ENCODE peak calls at places on chromosomes 3 and 15, in five cellular contexts. X is PC-9, W is progenitor cell of endocrine pancreas, M is choroid plexus epithelial cell, O is A549. L is an unnamed sample.

GRCh38 chr3:159929181-159929893 is 59.3 kb upstream of the IL12A start:
- DNase-seq in X (peak), W (no peak), M (peak), O (peak), L (peak)

GRCh38 chr3:100151024-100151707 is 36.9 kb upstream of the FILIP1L start:
- DNase-seq in X (no peak), W (no peak), M (no peak), O (no peak), L (no peak)

GRCh38 chr3:115341208-115341607 is 194.1 kb upstream of the ZBTB20 start:
- DNase-seq in X (peak), W (no peak), M (peak), O (peak), L (peak)

GRCh38 chr15:34847598-34847997 is 52.2 kb upstream of the ACTC1 start:
- DNase-seq in X (no peak), W (no peak), M (peak), O (no peak), L (peak)

GRCh38 chr3:172622916-172623700 is 87.8 kb downstream of the NCEH1 start:
- DNase-seq in X (peak), W (no peak), M (peak), O (no peak), L (peak)

GRCh38 chr15:65857718-65858402 is 11.4 kb upstream of the RAB11A start:
- DNase-seq in X (no peak), W (no peak), M (peak), O (no peak), L (no peak)

GRCh38 chr3:150577854-150578253 is 25.3 kb upstream of the SELENOT start:
- DNase-seq in X (no peak), W (no peak), M (peak), O (no peak), L (no peak)

GRCh38 chr15:45618813-45619212 is 16.0 kb upstream of the SQOR start:
- DNase-seq in X (no peak), W (no peak), M (no peak), O (no peak), L (no peak)

GRCh38 chr3:183155499-183155898 is 7.0 kb downstream of the LAMP3 start:
- DNase-seq in X (no peak), W (no peak), M (no peak), O (no peak), L (no peak)

GRCh38 chr15:100895721-100896120 is 16.1 kb downstream of the ALDH1A3 start:
- DNase-seq in X (no peak), W (no peak), M (no peak), O (no peak), L (no peak)

GRCh38 chr3:15272431-15273196 is 59.8 kb downstream of the SH3BP5 start:
- DNase-seq in X (no peak), W (no peak), M (no peak), O (no peak), L (peak)

GRCh38 chr3:42846682-42847522 is 28.8 kb downstream of the CYP8B1 start:
- DNase-seq in X (no peak), W (no peak), M (no peak), O (no peak), L (no peak)

GRCh38 chr3:32643816-32644215 is 41.2 kb upstream of the CNOT10 start:
- DNase-seq in X (no peak), W (no peak), M (no peak), O (no peak), L (no peak)

GRCh38 chr3:106281231-106281630 is 412.4 kb upstream of the CBLB start:
- DNase-seq in X (no peak), W (no peak), M (peak), O (no peak), L (no peak)

GRCh38 chr15:76346666-76347506 is 10.3 kb downstream of the ISL2 start:
- DNase-seq in X (no peak), W (peak), M (no peak), O (no peak), L (no peak)

GRCh38 chr3:146117406-146118285 is 43.3 kb downstream of the PLOD2 start:
- DNase-seq in X (no peak), W (no peak), M (peak), O (no peak), L (peak)

GRCh38 chr15:89177633-89178306 is 43.6 kb downstream of the RLBP1 start:
- DNase-seq in X (peak), W (peak), M (peak), O (peak), L (peak)

GRCh38 chr15:71251548-71252035 is 136.3 kb downstream of the THSD4 start:
- DNase-seq in X (peak), W (no peak), M (peak), O (peak), L (peak)

GRCh38 chr15:35136552-35136951 is 51.5 kb upstream of the NANOGP8 start:
- DNase-seq in X (no peak), W (no peak), M (no peak), O (no peak), L (no peak)

GRCh38 chr3:32813180-32813579 is 4.6 kb upstream of the TRIM71 start:
- DNase-seq in X (no peak), W (no peak), M (no peak), O (no peak), L (no peak)

GRCh38 chr15:69119692-69120395 is 40.6 kb upstream of the GLCE start:
- DNase-seq in X (no peak), W (no peak), M (no peak), O (no peak), L (no peak)

GRCh38 chr3:122392868-122393844 is 9.2 kb downstream of the FAM162A start:
- DNase-seq in X (no peak), W (no peak), M (peak), O (peak), L (peak)

GRCh38 chr15:101560722-101561583 is 71.4 kb upstream of the PCSK6 start:
- DNase-seq in X (no peak), W (no peak), M (no peak), O (no peak), L (no peak)

GRCh38 chr3:117407317-117407716 is 697.7 kb downstream of the TUSC7 start:
- DNase-seq in X (no peak), W (no peak), M (peak), O (peak), L (peak)

GRCh38 chr15:45276851-45277250 is 24.8 kb downstream of the SLC28A2 start:
- DNase-seq in X (no peak), W (no peak), M (peak), O (peak), L (peak)

GRCh38 chr3:21484323-21485154 is 266.5 kb downstream of the ZNF385D start:
- DNase-seq in X (peak), W (peak), M (peak), O (peak), L (peak)

GRCh38 chr15:39592500-39592899 is 11.6 kb downstream of the THBS1 start:
- DNase-seq in X (no peak), W (no peak), M (no peak), O (no peak), L (no peak)

GRCh38 chr15:67873777-67874176 is 33.9 kb upstream of the RNU6-1 start:
- DNase-seq in X (no peak), W (no peak), M (no peak), O (no peak), L (no peak)

GRCh38 chr3:60001369-60001768 is 951.5 kb upstream of the CFAP20DC start:
- DNase-seq in X (no peak), W (no peak), M (no peak), O (no peak), L (no peak)

GRCh38 chr3:143658869-143659268 is 189.4 kb downstream of the SLC9A9 start:
- DNase-seq in X (no peak), W (no peak), M (peak), O (no peak), L (no peak)

GRCh38 chr3:187400756-187401155 is 32.6 kb downstream of the RTP4 start:
- DNase-seq in X (no peak), W (no peak), M (peak), O (no peak), L (no peak)

GRCh38 chr3:159340877-159341500 is 539.1 kb downstream of the MFSD1 start:
- DNase-seq in X (no peak), W (no peak), M (peak), O (no peak), L (no peak)

GRCh38 chr3:47422743-47423142 is 41.9 kb downstream of the PTPN23 start:
- DNase-seq in X (no peak), W (no peak), M (no peak), O (no peak), L (no peak)

GRCh38 chr3:171374260-171374659 is 85.9 kb downstream of the TNIK start:
- DNase-seq in X (no peak), W (no peak), M (peak), O (no peak), L (no peak)

GRCh38 chr3:152026033-152026556 is 152.7 kb downstream of the SUCNR1 start:
- DNase-seq in X (peak), W (no peak), M (peak), O (peak), L (peak)

GRCh38 chr3:2807514-2807913 is 302.7 kb downstream of the IL5RA start:
- DNase-seq in X (no peak), W (no peak), M (no peak), O (no peak), L (no peak)

GRCh38 chr3:187521546-187521945 is 148.6 kb downstream of the SST start:
- DNase-seq in X (no peak), W (no peak), M (no peak), O (no peak), L (no peak)

GRCh38 chr3:49339593-49339946 is 283 bp downstream of the USP4 start:
- DNase-seq in X (no peak), W (peak), M (no peak), O (no peak), L (no peak)

GRCh38 chr3:49343163-49343562 is 3.3 kb upstream of the USP4 start:
- DNase-seq in X (no peak), W (no peak), M (no peak), O (no peak), L (no peak)

GRCh38 chr3:49341996-49342395 is 2.1 kb upstream of the USP4 start:
- DNase-seq in X (no peak), W (no peak), M (no peak), O (no peak), L (no peak)

DNA sequence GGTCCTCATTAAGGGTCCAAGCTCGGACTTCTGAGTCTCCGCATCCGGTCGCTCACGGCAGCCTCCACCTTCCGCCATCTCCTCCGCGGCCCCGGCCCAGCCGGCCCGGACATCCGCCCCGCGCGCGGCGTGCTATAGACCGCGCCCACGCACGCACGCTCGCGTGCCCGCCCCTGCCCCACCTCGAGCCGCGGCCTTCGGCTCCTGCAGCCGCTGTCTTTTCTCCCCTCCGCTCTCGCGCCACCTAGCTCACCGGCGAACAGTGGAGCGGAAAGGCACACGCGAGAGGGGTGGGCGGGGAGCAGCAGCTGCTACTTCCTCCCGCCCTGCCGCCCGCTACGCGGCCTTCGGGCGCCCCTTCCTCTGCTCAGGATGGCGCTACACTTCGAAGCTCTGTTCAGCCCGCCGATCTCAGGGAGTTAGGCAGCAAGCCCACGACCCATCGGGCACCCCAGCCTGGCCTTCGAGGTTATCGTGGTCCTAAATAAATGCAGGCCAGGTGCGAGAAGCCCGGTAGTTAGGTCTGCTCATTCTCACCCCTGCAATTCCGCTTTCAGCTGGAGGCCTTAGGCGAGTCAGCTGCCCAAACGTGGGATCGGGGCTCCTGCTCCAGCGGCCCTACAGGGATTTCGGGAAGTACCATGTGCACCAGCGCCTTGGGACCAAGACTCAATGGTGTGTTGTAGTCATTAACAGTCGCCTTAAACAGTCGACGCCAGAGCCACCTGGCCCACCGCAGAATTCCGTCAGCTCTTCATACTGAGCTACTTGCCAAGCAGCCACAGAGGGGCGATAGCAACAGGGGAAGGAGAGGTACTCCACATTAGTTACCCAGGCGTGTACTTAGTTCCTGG is at the start of gene USP4:
- DNase-seq in X (peak), W (peak), M (peak), O (peak), L (peak)
- TF ChIP-seq CTCF in X (peak), W (peak), M (peak), O (peak), L (peak)

DNA sequence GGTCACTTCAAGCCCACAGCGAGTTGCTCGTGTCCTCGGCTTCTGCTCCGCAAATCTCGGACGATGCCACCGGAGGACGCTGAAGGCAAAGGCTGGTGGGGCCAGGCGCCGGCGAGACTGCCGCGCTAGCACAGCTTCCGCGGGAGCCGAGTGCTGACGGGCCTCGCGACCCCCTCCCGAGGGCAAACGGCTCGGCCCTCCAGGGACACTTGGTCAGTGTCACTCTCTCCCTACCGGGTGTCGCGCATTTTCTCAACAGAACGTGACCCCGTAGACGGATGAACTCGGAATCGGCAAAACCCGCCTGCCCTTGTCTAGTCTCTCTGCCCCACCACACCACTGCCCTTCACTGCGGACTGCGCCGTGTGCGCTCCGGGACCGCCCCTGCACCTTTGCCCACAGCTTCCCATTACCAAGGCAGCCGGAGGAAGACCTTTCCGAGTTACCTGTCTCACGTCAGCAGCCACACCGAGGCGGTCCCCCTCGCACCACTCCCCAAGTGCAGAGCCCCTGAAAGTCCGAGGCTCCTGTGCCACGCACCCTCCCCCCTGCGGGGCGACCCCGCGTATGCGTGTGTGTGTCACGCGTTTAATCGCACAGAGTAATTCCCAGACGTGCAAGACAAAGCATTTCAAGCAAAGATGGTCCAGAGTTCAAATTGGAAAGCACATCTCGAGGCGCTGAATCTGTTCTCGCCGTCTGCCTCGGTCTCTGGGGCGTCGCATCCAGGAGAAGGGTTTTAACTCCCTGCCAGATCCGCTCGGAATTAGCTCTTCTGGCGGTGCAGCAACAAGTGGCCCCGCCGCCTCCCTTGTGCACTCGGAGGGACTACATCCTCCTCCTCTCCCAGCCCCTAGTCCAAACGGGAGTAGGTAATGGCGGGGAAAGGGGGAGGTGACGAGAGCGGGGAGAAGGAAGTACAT is 245.0 kb upstream of the TOPAZ1 start:
- DNase-seq in X (peak), W (no peak), M (peak), O (peak), L (peak)
- TF ChIP-seq CTCF in X (no peak), W (peak), M (peak), O (peak), L (peak)

GRCh38 chr3:35743218-35743617 is 103.9 kb downstream of the ARPP21 start:
- DNase-seq in X (no peak), W (no peak), M (no peak), O (no peak), L (no peak)
- TF ChIP-seq CTCF in X (no peak), W (no peak), M (no peak), O (no peak), L (no peak)

GRCh38 chr3:125585595-125586223 is 9.6 kb downstream of the OSBPL11 start:
- DNase-seq in X (peak), W (peak), M (peak), O (peak), L (peak)

GRCh38 chr3:125587039-125587664 is 8.1 kb downstream of the OSBPL11 start:
- DNase-seq in X (no peak), W (no peak), M (no peak), O (no peak), L (peak)

GRCh38 chr3:125582707-125583106 is 12.6 kb downstream of the OSBPL11 start:
- DNase-seq in X (no peak), W (no peak), M (peak), O (no peak), L (peak)
- TF ChIP-seq CTCF in X (peak), W (peak), M (peak), O (no peak), L (peak)

GRCh38 chr15:56886878-56887781 is 31.3 kb upstream of the TCF12 start:
- DNase-seq in X (peak), W (peak), M (peak), O (peak), L (peak)
- TF ChIP-seq CTCF in X (no peak), W (peak), M (peak), O (peak), L (no peak)

L was measured in MCF 10A.